ENCODE peak calls at places on chromosomes 1 and 21, in ten cellular contexts. R is BE2C; O is AG04450; J is SK-N-SH; C is CD4-positive, alpha-beta memory T cell; G is gastrocnemius medialis; K is dorsolateral prefrontal cortex; B is transverse colon; Q is CD8-positive, alpha-beta memory T cell; A is SJSA1. I is an unnamed sample. For H3K27me3, the result is how much of the 10 kb centered on the place peaks cover.

GRCh38 chr1:230102046-230102445 is 35.0 kb downstream of the GALNT2 start:
- DNase-seq in R (no peak), O (no peak), J (no peak), C (no peak), G (no peak), K (no peak), B (no peak), Q (no peak), A (no peak), I (peak)

GRCh38 chr1:68384872-68385390 is 64.8 kb downstream of the RPE65 start:
- DNase-seq in R (no peak), O (peak), J (no peak), C (no peak), G (no peak), K (no peak), B (no peak), Q (no peak), A (no peak), I (no peak)

GRCh38 chr1:203091761-203092330 is 6.0 kb upstream of the MYOG start:
- DNase-seq in R (no peak), O (no peak), J (no peak), C (no peak), G (no peak), K (no peak), B (no peak), Q (no peak), A (no peak), I (peak)

GRCh38 chr21:46229133-46229922 is 754 bp upstream of the LSS start:
- DNase-seq in R (peak), O (no peak), J (peak), C (no peak), G (no peak), K (peak), B (no peak), Q (no peak), A (peak), I (peak)

GRCh38 chr1:109636201-109636952 is 16.7 kb downstream of the AMPD2 start:
- DNase-seq in R (peak), O (no peak), J (no peak), C (no peak), G (no peak), K (no peak), B (peak), Q (no peak), A (peak), I (peak)

GRCh38 chr21:33924766-33925100 is 9.1 kb upstream of the ATP5PO start:
- DNase-seq in R (peak), O (no peak), J (peak), C (no peak), G (no peak), K (no peak), B (peak), Q (no peak), A (no peak), I (no peak)

GRCh38 chr1:188599313-188599712 is 1770.6 kb downstream of the PLA2G4A start:
- DNase-seq in R (no peak), O (no peak), J (no peak), C (no peak), G (no peak), K (no peak), B (no peak), Q (no peak), A (no peak), I (no peak)

GRCh38 chr1:33039840-33040239 is 3.2 kb upstream of the AK2 start:
- DNase-seq in R (no peak), O (no peak), J (no peak), C (no peak), G (no peak), K (no peak), B (no peak), Q (no peak), A (no peak), I (no peak)

GRCh38 chr21:46243325-46243724 is 14.8 kb upstream of the LSS start:
- DNase-seq in R (no peak), O (no peak), J (no peak), C (no peak), G (no peak), K (no peak), B (no peak), Q (peak), A (no peak), I (no peak)

GRCh38 chr1:40932004-40932403 is 47.5 kb upstream of the CTPS1 start:
- DNase-seq in R (no peak), O (no peak), J (no peak), C (no peak), G (no peak), K (no peak), B (no peak), Q (no peak), A (no peak), I (peak)

GRCh38 chr21:16304189-16304588 is 574.4 kb downstream of the USP25 start:
- DNase-seq in R (no peak), O (no peak), J (no peak), C (no peak), G (no peak), K (no peak), B (no peak), Q (no peak), A (no peak), I (no peak)

GRCh38 chr1:89261926-89262540 is 10.6 kb downstream of the GBP5 start:
- DNase-seq in R (no peak), O (no peak), J (no peak), C (no peak), G (no peak), K (no peak), B (no peak), Q (no peak), A (no peak), I (peak)

GRCh38 chr1:6353948-6354658 is 39.5 kb downstream of the ACOT7 start:
- DNase-seq in R (peak), O (no peak), J (no peak), C (no peak), G (peak), K (no peak), B (peak), Q (no peak), A (no peak), I (peak)

GRCh38 chr1:183477986-183478781 is 5.9 kb downstream of the SMG7 start:
- DNase-seq in R (no peak), O (no peak), J (no peak), C (peak), G (no peak), K (no peak), B (no peak), Q (no peak), A (no peak), I (no peak)
- H3K4me3 ChIP-seq in R (no peak), O (no peak), J (no peak), C (no peak), G (no peak), K (no peak), B (no peak), Q (no peak), A (no peak), I (no peak)

GRCh38 chr1:3065396-3065795 is 3.6 kb upstream of the PRDM16 start:
- DNase-seq in R (no peak), O (no peak), J (no peak), C (no peak), G (no peak), K (peak), B (no peak), Q (peak), A (no peak), I (no peak)

GRCh38 chr1:3065797-3066196 is 3.2 kb upstream of the PRDM16 start:
- DNase-seq in R (no peak), O (no peak), J (no peak), C (no peak), G (no peak), K (peak), B (no peak), Q (peak), A (no peak), I (no peak)

GRCh38 chr1:3063379-3064295 is 5.4 kb upstream of the PRDM16 start:
- DNase-seq in R (no peak), O (no peak), J (no peak), C (no peak), G (no peak), K (no peak), B (peak), Q (peak), A (no peak), I (peak)

GRCh38 chr1:3064296-3064850 is 4.6 kb upstream of the PRDM16 start:
- DNase-seq in R (no peak), O (no peak), J (no peak), C (no peak), G (no peak), K (no peak), B (no peak), Q (peak), A (no peak), I (no peak)

DNA sequence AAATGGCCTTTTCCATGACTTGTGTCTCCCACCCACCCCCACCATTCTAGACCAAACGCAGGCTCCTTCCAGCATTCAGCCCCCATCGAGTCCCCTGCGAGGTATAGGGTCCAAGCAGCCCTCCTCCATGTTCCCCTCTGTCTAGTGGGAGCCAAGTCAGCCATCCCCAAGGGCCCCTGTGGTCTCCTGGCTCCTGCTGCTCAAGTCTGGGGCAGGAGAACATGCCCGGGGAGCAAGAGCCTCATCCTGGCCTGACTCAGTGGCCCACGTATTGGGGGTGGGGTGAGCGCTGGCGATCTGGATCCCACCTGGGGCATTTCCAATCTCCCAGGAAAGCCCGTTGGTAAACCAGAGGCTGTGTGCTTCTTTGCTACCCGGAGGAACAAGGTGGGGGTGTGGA is 4.1 kb upstream of the PRDM16 start:
- DNase-seq in R (no peak), O (no peak), J (no peak), C (no peak), G (no peak), K (no peak), B (no peak), Q (peak), A (no peak), I (no peak)
- H3K27me3 ChIP-seq in R (under half), O (half or more), J (under half), C (under half), G (half or more), K (half or more), B (half or more), Q (under half), A (under half), I (half or more)

GRCh38 chr1:227789881-227790400 is 25.5 kb upstream of the PRSS38 start:
- DNase-seq in R (no peak), O (no peak), J (no peak), C (no peak), G (no peak), K (no peak), B (no peak), Q (no peak), A (no peak), I (peak)

GRCh38 chr1:227787513-227788278 is 27.8 kb upstream of the PRSS38 start:
- DNase-seq in R (peak), O (peak), J (peak), C (peak), G (peak), K (peak), B (peak), Q (peak), A (peak), I (peak)

GRCh38 chr1:227790868-227791267 is 24.6 kb upstream of the PRSS38 start:
- DNase-seq in R (no peak), O (no peak), J (no peak), C (no peak), G (no peak), K (no peak), B (no peak), Q (no peak), A (no peak), I (no peak)

GRCh38 chr1:227788279-227789041 is 27.0 kb upstream of the PRSS38 start:
- DNase-seq in R (peak), O (no peak), J (no peak), C (peak), G (no peak), K (no peak), B (no peak), Q (no peak), A (peak), I (peak)

GRCh38 chr1:227789042-227789880 is 26.2 kb upstream of the PRSS38 start:
- DNase-seq in R (peak), O (no peak), J (peak), C (no peak), G (peak), K (no peak), B (no peak), Q (peak), A (no peak), I (peak)
- H3K4me3 ChIP-seq in R (peak), O (peak), J (peak), C (peak), G (peak), K (peak), B (no peak), Q (peak), A (peak), I (peak)

DNA sequence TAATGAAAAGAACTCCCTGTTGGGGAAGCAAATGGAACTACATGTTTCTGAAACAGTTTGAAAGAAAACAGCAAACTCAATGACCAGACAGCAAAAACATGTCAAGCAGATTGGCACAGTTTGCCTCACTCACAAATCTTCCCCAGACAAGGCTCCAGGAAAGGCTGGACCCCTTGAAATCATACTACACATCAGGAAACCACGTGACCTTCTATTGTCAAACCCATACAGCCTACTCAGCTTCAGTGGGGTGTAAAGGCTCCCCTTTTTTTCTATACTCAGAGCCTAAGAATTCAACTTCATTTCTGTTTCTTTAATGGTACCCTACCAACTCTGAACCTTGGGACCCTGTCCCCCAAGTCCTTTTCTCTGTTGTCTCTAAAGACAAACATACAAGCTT is 15.7 kb upstream of the CTTNBP2NL start:
- DNase-seq in R (no peak), O (no peak), J (no peak), C (no peak), G (no peak), K (no peak), B (no peak), Q (no peak), A (no peak), I (no peak)
- H3K27me3 ChIP-seq in R (under half), O (under half), J (under half), C (under half), G (under half), K (under half), B (under half), Q (under half), A (under half), I (under half)

DNA sequence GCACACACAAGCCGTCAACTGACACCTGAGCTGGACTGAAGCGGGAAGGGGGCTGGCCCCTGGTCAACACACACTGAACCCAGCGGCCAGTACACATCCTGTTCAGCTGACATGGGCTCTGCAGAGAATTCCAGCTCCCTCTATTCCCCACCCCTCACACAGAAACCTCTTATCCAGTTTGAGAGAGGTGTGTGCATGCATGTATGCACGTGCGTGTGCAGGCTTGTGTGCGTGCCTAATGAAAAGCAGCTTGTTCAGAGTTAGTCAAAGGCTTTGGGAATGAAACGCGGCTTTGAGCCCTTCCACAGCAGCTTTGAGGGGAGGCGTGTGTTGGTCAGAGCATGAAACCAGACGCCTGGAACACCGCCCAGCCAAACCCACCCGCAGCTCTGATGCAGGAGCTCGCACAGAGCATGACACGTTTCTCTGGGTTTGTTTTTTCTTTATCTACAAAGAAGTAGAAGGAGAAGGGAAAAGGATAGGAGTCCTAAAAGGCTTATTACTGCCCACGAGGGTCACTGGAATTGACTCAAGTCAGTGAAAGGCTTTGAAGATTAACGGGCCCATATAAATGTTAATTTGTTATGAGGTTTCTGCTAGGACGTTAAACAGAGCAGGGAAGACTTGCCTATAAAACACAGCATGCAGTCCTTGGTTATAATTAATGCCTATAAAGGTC is 184.2 kb downstream of the ETS2 start:
- DNase-seq in R (peak), O (peak), J (peak), C (no peak), G (peak), K (no peak), B (no peak), Q (no peak), A (peak), I (no peak)
- H3K4me3 ChIP-seq in R (peak), O (peak), J (no peak), C (no peak), G (no peak), K (no peak), B (no peak), Q (no peak), A (no peak), I (no peak)

GRCh38 chr21:44874497-44875331 is 1.2 kb upstream of the PTTG1IP start:
- DNase-seq in R (no peak), O (no peak), J (no peak), C (peak), G (peak), K (no peak), B (peak), Q (peak), A (peak), I (peak)
- H3K27me3 ChIP-seq in R (half or more), O (under half), J (under half), C (under half), G (under half), K (under half), B (under half), Q (under half), A (under half), I (under half)

DNA sequence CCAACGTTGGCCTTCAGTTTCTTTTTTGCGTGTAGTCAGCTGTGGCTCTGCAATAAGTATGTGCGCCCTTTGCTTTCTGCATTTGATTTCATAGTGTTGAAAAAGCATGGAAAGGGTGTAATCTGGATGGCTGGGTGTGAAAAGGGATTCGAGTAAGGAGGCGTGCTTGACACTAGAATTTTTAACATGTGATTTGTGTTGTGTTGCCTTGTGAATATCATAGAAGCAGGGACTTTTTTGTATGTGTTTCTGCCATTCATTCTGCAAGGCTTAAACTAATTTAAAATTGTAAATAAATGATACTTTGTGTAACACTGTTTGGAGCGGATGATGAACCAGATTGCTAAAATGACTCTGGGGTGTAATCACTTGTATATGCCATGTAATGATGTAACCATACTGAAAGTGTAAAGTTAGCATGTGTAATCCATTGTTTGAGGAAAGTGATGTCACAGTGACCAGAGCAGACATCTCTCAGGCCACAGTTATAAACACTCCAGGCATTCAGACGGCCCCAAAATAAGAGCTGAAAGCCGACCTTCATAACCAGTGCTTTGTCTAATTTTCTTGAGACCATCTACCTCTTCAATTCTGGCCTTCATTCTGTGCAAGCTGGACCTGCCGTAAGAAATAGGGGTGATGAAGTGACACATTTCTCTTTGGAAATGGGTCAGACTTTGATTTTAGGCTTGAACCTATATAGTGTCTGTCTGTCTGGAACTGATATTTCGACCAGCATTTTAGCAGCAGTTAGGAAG is 616 bp downstream of the SH3BGR start:
- DNase-seq in R (no peak), O (no peak), J (no peak), C (no peak), G (no peak), K (no peak), B (no peak), Q (no peak), A (peak), I (no peak)
- H3K4me3 ChIP-seq in R (no peak), O (no peak), J (no peak), C (no peak), G (peak), K (peak), B (no peak), Q (no peak), A (peak), I (peak)

GRCh38 chr1:233904979-233905415 is 521 bp downstream of the SLC35F3 start:
- DNase-seq in R (peak), O (no peak), J (no peak), C (no peak), G (no peak), K (peak), B (no peak), Q (no peak), A (no peak), I (peak)
- H3K27me3 ChIP-seq in R (under half), O (under half), J (under half), C (under half), G (under half), K (under half), B (half or more), Q (under half), A (under half), I (under half)